ENCODE peak calls at places on chromosome 2, in six cellular contexts. T is HCT116, Y is heart right ventricle, M is sigmoid colon, G is RWPE1, U is lung. C is an unnamed sample.
A peak's percentile ranks its signal among the peaks of the same experiment; 100 is the strongest.

GRCh38 chr2:121999273-121999672 is 243.8 kb downstream of the TSN start:
- DNase-seq in Y (no peak), G (no peak), T (no peak), U (no peak), M (no peak), C (no peak)

GRCh38 chr2:72934683-72935610 is 17.6 kb downstream of the EMX1 start:
- DNase-seq in T (peak; percentile 23), M (no peak), G (peak; percentile 62), Y (no peak), U (no peak), C (peak; percentile 71)

GRCh38 chr2:54559593-54560145 is 103.5 kb downstream of the SPTBN1 start:
- DNase-seq in Y (no peak), G (peak; percentile 85), M (peak; percentile 82), T (no peak), U (peak; percentile 54), C (no peak)

GRCh38 chr2:18440141-18440605 is 120.3 kb downstream of the RDH14 start:
- DNase-seq in Y (no peak), U (no peak), T (no peak), M (peak; percentile 74), G (no peak), C (no peak)

GRCh38 chr2:71609958-71610357 is 156.6 kb downstream of the DYSF start:
- DNase-seq in T (peak; percentile 24), Y (no peak), M (peak; percentile 32), G (peak; percentile 49), U (no peak), C (no peak)

GRCh38 chr2:216516730-216517350 is 18.2 kb downstream of the RPL37A start:
- DNase-seq in T (peak; percentile 35), G (peak; percentile 69), Y (no peak), M (no peak), U (no peak), C (no peak)

GRCh38 chr2:196101325-196101981 is 32.8 kb upstream of the DNAH7 start:
- DNase-seq in G (no peak), Y (no peak), T (no peak), M (no peak), U (no peak), C (no peak)

GRCh38 chr2:111053825-111054490 is 66.8 kb upstream of the BCL2L11 start:
- DNase-seq in M (no peak), Y (no peak), G (no peak), T (no peak), U (no peak), C (no peak)

GRCh38 chr2:190343500-190344274 is at the start of gene INPP1:
- DNase-seq in Y (peak; percentile 78), G (peak; percentile 34), U (peak; percentile 74), T (no peak), M (peak; percentile 85), C (no peak)

GRCh38 chr2:168428431-168428830 is 27.6 kb upstream of the CERS6 start:
- DNase-seq in T (no peak), U (no peak), G (no peak), M (no peak), Y (no peak), C (no peak)

GRCh38 chr2:40361478-40361877 is 90.4 kb downstream of the SLC8A1 start:
- DNase-seq in T (no peak), M (no peak), U (no peak), G (no peak), Y (no peak), C (no peak)

GRCh38 chr2:73759287-73759764 is 20.6 kb downstream of the DUSP11 start:
- DNase-seq in M (no peak), T (no peak), U (no peak), G (no peak), Y (no peak), C (no peak)

GRCh38 chr2:217223222-217223930 is 363.5 kb upstream of the TNP1 start:
- DNase-seq in Y (no peak), G (peak; percentile 75), M (no peak), T (no peak), U (no peak), C (peak; percentile 70)

GRCh38 chr2:182824056-182824758 is 42.2 kb downstream of the FRZB start:
- DNase-seq in T (no peak), G (no peak), Y (no peak), U (no peak), M (no peak), C (no peak)

GRCh38 chr2:19793132-19793750 is 108.5 kb downstream of the TTC32 start:
- DNase-seq in U (no peak), G (no peak), M (no peak), T (no peak), Y (no peak), C (no peak)

GRCh38 chr2:239247401-239248245 is 153.2 kb downstream of the HDAC4 start:
- DNase-seq in T (peak; percentile 99), G (no peak), M (peak; percentile 49), Y (no peak), U (no peak), C (no peak)

GRCh38 chr2:38947241-38948239 is 57.9 kb downstream of the ARHGEF33 start:
- DNase-seq in M (peak; percentile 79), Y (peak; percentile 25), G (peak; percentile 86), T (peak; percentile 82), U (peak; percentile 69), C (peak; percentile 79)

GRCh38 chr2:190062053-190062452 is 476 bp downstream of the MSTN start:
- DNase-seq in U (no peak), Y (no peak), M (no peak), T (no peak), G (no peak), C (no peak)

GRCh38 chr2:151361674-151362380 is 4.4 kb downstream of the TNFAIP6 start:
- DNase-seq in M (no peak), G (no peak), T (no peak), Y (no peak), U (no peak), C (no peak)

GRCh38 chr2:198314559-198315153 is 510.3 kb downstream of the PLCL1 start:
- DNase-seq in U (no peak), G (peak; percentile 14), M (no peak), T (peak; percentile 54), Y (no peak), C (no peak)

GRCh38 chr2:237696471-237696870 is 69.1 kb downstream of the LRRFIP1 start:
- DNase-seq in U (no peak), Y (no peak), T (no peak), G (no peak), M (no peak), C (no peak)
- H3K27ac ChIP-seq in U (peak overlapping the region; percentile 80), Y (peak overlapping the region; percentile 98), T (no peak overlapping the region), G (peak overlapping the region; percentile 56), M (peak overlapping the region; percentile 97), C (peak overlapping the region; percentile 99)

GRCh38 chr2:130749078-130749477 is 6.3 kb upstream of the AMER3 start:
- DNase-seq in U (no peak), G (no peak), M (no peak), Y (no peak), T (no peak), C (no peak)

GRCh38 chr2:130740671-130741070 is 11.8 kb downstream of the GPR148 start:
- DNase-seq in G (no peak), T (no peak), M (no peak), Y (no peak), U (no peak), C (no peak)

GRCh38 chr2:130743278-130743677 is 12.1 kb upstream of the AMER3 start:
- DNase-seq in M (no peak), Y (no peak), U (no peak), G (no peak), T (no peak), C (no peak)

GRCh38 chr2:130749641-130750040 is 5.7 kb upstream of the AMER3 start:
- DNase-seq in T (no peak), Y (no peak), M (no peak), G (no peak), U (no peak), C (no peak)

DNA sequence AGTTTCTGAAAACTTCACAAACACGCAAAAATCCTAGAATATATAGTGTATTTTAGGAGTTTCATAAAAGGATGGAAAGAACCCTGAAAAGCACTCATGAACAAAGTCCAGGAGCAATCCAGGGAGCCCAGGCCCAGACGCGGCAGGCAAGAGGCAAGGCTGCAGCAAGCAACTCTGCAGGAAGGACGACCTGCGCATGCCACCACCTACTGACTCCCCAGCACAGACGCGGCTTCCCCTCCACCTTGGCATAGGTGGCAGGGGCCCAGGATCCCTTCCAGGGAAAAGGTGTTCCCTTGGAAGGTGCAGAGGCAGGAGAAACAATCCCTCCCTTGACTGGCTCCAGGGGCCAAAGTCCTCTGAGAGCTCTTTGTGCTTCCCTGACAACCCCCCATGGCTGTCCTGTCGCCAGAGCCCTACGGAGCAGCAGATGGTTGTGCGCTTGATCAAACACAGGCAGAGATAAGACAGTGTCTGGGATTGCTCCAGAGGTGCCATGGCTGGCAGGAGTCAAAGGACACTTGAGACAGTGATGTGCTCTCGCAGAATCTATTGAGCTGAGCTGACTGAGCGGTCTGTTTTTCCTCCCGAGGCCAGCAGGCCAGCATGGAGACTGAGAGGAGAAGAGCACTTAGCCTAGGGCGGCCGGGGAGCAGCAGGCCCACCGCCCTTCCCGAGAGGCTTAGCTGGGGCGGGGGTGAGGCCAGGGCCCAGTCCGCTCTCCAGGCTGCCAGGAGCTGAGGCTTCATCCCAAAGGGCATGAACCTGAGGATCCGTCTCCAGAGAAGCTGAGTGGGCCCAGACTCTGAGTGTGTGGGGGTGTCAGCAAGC is 10.8 kb upstream of the AMER3 start:
- DNase-seq in T (no peak), U (no peak), G (no peak), M (no peak), Y (no peak), C (no peak)
- H3K27ac ChIP-seq in T (no peak overlapping the region), U (no peak overlapping the region), G (no peak overlapping the region), M (no peak overlapping the region), Y (no peak overlapping the region), C (no peak overlapping the region)

GRCh38 chr2:197209742-197210408 is 100.7 kb downstream of the ANKRD44 start:
- DNase-seq in G (no peak), U (peak; percentile 73), Y (no peak), M (no peak), T (no peak), C (no peak)
- H3K27ac ChIP-seq in G (no peak overlapping the region), U (peak overlapping the region; percentile 89), Y (no peak overlapping the region), M (no peak overlapping the region), T (no peak overlapping the region), C (no peak overlapping the region)

GRCh38 chr2:143525006-143525405 is 395.8 kb downstream of the ARHGAP15 start:
- DNase-seq in G (no peak), T (no peak), Y (no peak), U (no peak), M (no peak), C (no peak)

GRCh38 chr2:143522699-143523098 is 393.5 kb downstream of the ARHGAP15 start:
- DNase-seq in T (no peak), Y (no peak), M (no peak), U (no peak), G (no peak), C (no peak)

GRCh38 chr2:143525536-143525935 is 396.3 kb downstream of the ARHGAP15 start:
- DNase-seq in Y (no peak), G (no peak), M (no peak), T (no peak), U (no peak), C (no peak)

GRCh38 chr2:143521404-143521803 is 392.2 kb downstream of the ARHGAP15 start:
- DNase-seq in G (no peak), U (no peak), T (no peak), Y (no peak), M (no peak), C (no peak)

DNA sequence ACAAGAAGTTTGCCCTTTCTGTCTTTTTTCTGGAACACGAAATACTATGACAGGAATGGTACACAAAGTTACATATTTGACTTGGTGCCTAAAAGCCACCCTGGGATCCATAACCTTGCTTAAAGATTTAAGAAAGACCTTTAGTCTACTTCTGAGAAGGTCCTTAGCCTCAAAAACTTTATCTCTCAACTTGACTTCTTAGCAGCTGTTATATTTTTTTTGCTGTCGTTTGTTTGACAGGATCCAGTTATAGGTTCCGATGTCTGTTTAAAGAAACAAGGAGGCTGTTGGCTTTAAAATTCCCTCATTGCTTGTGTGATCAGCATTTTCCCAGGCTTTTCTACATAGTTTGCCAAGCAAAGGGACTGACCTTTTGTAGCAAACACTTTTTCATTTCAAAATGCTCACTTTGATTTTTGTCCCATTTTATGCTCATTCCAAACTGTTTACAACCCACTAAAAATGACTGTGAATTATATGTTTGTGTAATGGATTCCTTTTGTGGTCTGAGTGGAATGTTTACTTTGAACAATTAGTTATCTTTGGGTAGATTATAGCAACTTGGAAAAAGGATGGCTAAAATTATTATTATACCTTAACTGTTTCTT is 394.9 kb downstream of the ARHGAP15 start:
- DNase-seq in Y (no peak), G (no peak), T (no peak), U (no peak), M (no peak), C (no peak)
- H3K27ac ChIP-seq in Y (peak overlapping the region; percentile 48), G (no peak overlapping the region), T (no peak overlapping the region), U (no peak overlapping the region), M (peak overlapping the region; percentile 37), C (no peak overlapping the region)